ENCODE peak calls at places on chromosomes 3 and 15, in ten cellular contexts. T is upper lobe of left lung, L is GM23338, X is HepG2, E is HL-60, Z is H1, B is HCT116, Q is stomach, R is endothelial cell of umbilical vein, U is K562. A is an unnamed sample.

GRCh38 chr3:16249336-16249735 is 15.4 kb downstream of the DPH3 start:
- DNase-seq in T (no peak), L (peak; percentile 86), X (no peak), E (peak; percentile 19), Z (no peak), B (peak; percentile 43), Q (no peak), R (peak; percentile 19), U (peak; percentile 71), A (no peak)

GRCh38 chr15:51051776-51052175 is 42.9 kb downstream of the TNFAIP8L3 start:
- DNase-seq in T (no peak), L (no peak), X (no peak), E (no peak), Z (no peak), B (no peak), Q (no peak), R (no peak), U (no peak), A (no peak)

GRCh38 chr15:54506977-54507524 is 528.8 kb downstream of the UNC13C start:
- DNase-seq in T (no peak), L (no peak), X (no peak), E (no peak), Z (no peak), B (no peak), Q (no peak), R (no peak), U (no peak), A (no peak)

GRCh38 chr3:159627229-159627628 is 361.4 kb upstream of the IL12A start:
- DNase-seq in T (no peak), L (no peak), X (no peak), E (no peak), Z (no peak), B (no peak), Q (no peak), R (peak; percentile 35), U (no peak), A (no peak)

GRCh38 chr3:105984837-105985236 is 116.0 kb upstream of the CBLB start:
- DNase-seq in T (no peak), L (no peak), X (no peak), E (no peak), Z (no peak), B (no peak), Q (no peak), R (no peak), U (no peak), A (no peak)

GRCh38 chr3:197847866-197848401 is 56.9 kb downstream of the LRCH3 start:
- DNase-seq in T (no peak), L (no peak), X (no peak), E (peak; percentile 31), Z (no peak), B (no peak), Q (no peak), R (peak; percentile 61), U (peak; percentile 4), A (no peak)

GRCh38 chr3:99823723-99824711 is 6.4 kb downstream of the CMSS1 start:
- DNase-seq in T (no peak), L (no peak), X (no peak), E (no peak), Z (no peak), B (no peak), Q (no peak), R (no peak), U (peak; percentile 39), A (no peak)

GRCh38 chr3:149266733-149267132 is 45.1 kb upstream of the CP start:
- DNase-seq in T (no peak), L (no peak), X (no peak), E (no peak), Z (no peak), B (no peak), Q (no peak), R (no peak), U (no peak), A (no peak)

GRCh38 chr3:134369861-134370596 is 4.2 kb downstream of the AMOTL2 start:
- DNase-seq in T (no peak), L (no peak), X (no peak), E (no peak), Z (no peak), B (no peak), Q (no peak), R (peak; percentile 59), U (no peak), A (peak; percentile 28)

GRCh38 chr3:134371542-134372324 is 2.5 kb downstream of the AMOTL2 start:
- DNase-seq in T (no peak), L (no peak), X (no peak), E (no peak), Z (no peak), B (no peak), Q (no peak), R (peak; percentile 34), U (no peak), A (peak; percentile 56)

GRCh38 chr3:134372405-134373277 is 1.6 kb downstream of the AMOTL2 start:
- DNase-seq in T (no peak), L (no peak), X (no peak), E (no peak), Z (no peak), B (no peak), Q (no peak), R (no peak), U (no peak), A (peak; percentile 66)

GRCh38 chr3:134369231-134369741 is 5.0 kb downstream of the AMOTL2 start:
- DNase-seq in T (no peak), L (no peak), X (no peak), E (no peak), Z (no peak), B (no peak), Q (no peak), R (peak; percentile 97), U (no peak), A (peak; percentile 62)

DNA sequence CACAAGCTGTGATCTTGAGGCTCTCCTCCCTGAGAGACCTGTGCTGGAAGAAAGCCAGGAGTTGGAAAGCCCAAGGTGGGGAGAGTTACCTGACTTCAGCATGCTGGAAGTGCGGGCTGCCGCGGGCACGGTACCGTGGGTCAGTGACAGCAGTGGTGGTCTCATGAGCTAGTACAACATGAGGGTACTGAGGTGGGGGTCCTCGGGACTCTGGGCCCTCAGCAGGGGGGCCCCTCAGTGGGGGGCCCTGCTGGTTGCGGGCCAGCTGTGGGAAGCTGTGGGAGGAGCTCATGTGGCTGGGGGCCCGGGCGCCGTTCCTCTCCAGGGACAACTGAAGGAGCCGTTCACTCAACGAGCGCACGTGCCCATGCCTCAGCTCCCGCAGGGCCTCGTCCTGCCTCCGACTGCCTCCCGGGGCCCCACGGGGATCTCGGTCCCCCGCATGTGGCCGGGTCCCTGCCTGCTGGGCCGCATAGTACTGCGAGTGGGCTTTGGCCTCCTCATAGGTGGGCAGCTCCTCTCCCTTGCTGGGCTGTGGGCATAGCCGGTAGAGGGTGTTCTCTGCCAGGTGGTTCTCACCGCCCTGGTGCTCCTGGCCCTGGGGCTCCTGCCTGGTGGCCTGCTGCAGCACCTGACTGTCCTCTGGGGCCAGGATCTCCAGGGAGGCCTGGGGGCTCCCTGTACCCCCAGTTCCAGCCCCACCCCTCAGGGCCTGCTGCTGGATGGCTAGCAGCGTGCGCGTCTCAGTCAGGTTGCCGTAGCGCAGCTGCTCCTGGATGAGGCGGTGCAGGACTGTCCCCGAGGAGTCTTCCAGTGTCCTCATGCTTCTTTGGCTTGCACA is 3.4 kb downstream of the AMOTL2 start:
- DNase-seq in T (peak; percentile 83), L (no peak), X (no peak), E (no peak), Z (no peak), B (no peak), Q (no peak), R (no peak), U (no peak), A (peak; percentile 64)
- TF ChIP-seq POLR2AphosphoS5 in T (no peak), L (no peak), X (no peak), E (no peak), Z (peak; percentile 88), B (no peak), Q (no peak), R (peak; percentile 9), U (no peak), A (no peak)

DNA sequence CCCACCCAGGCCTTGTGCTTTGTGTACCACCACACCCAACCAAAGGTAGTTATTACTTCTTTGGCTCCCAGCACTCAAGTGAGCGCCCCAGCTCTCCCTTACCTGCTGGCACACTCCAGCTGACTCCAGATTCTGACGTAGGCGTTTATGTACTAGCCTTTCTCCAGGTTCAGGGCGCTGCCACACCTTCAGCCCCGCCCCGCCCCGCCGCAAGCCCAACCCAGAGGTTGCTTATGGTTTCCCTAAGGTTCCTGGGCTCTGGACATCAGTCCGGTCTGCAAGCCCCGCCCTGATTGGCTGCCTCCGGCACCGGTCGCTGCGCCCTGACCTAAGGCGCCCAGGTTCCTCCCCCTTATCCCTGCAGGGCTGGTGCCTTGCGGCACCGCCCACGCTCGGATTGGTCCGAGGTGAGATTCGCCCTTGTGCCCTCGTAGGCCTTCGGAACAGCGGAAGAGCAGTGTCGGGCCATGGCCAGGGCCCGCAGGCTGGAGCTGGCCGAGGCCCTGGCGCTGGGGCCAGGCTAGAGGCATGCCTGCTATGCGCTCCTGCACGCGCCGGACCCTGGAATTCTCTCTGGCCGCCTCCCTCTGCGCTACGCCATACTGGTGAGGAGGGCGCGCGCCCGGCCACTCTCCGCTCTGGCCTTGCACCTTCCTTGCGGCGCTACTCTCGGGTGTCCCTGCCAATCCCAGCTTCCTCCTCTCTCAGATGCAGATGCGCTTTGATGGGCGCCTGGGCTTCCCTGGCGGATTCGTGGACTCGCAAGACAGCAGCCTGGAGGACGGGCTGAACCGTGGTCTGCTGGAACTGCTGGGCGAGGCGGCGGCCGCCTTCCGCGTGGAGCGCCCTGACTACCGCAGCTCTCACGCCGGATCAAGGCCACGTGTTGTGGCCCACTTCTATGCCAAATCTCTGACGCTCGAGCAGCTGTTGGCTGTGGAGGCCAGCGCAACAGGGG is 19.8 kb upstream of the NUDT16 start:
- DNase-seq in T (peak; percentile 98), L (peak; percentile 98), X (no peak), E (no peak), Z (peak; percentile 95), B (peak; percentile 98), Q (peak; percentile 96), R (peak; percentile 16), U (peak; percentile 89), A (peak; percentile 86)
- H3K4me3 ChIP-seq in T (peak overlapping the region; percentile 62), L (peak overlapping the region; percentile 82), X (no peak overlapping the region), E (no peak overlapping the region), Z (peak overlapping the region; percentile 61), B (peak overlapping the region; percentile 82), Q (peak overlapping the region; percentile 61), R (no peak overlapping the region), U (peak overlapping the region; percentile 46), A (peak overlapping the region; percentile 36)

GRCh38 chr15:80798911-80799310 is 19.7 kb downstream of the CEMIP start:
- DNase-seq in T (no peak), L (no peak), X (no peak), E (no peak), Z (no peak), B (no peak), Q (no peak), R (no peak), U (no peak), A (no peak)
- TF ChIP-seq POLR2AphosphoS5 in T (no peak), L (no peak), X (no peak), E (no peak), Z (no peak), B (no peak), Q (no peak), R (no peak), U (no peak), A (no peak)

DNA sequence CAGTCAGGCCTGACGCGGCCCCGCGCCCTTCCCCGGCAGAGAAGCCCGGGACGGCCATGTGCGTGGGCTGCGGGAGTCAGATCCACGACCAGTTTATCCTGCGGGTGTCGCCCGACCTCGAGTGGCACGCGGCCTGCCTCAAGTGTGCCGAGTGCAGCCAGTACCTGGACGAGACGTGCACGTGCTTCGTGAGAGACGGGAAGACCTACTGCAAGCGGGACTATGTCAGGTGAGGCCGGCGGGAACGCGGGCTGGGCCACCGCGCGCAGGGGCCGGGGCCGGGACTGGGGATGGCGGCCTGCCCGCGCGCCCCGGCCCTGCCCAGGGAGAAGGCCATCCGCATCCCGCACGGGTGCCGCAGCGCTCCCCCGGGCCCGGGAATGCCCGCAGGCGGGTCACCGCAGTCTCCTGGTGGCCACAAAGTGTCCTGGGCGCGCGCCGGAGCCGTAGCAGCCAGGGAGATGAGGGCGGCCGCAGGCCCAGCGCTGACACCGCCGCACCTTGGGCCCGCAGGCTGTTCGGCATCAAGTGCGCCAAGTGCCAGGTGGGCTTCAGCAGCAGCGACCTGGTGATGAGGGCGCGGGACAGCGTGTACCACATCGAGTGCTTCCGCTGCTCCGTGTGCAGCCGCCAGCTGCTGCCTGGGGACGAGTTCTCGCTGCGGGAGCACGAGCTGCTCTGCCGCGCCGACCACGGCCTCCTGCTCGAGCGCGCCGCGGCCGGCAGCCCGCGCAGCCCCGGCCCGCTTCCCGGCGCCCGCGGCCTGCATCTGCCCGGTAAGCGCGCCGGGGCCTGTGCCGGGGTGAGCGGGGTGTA is 1.4 kb downstream of the ISL2 start:
- DNase-seq in T (peak; percentile 86), L (peak; percentile 59), X (no peak), E (peak; percentile 49), Z (no peak), B (no peak), Q (no peak), R (no peak), U (peak; percentile 66), A (no peak)
- H3K4me3 ChIP-seq in T (peak overlapping the region; percentile 15), L (peak overlapping the region; percentile 50), X (peak overlapping the region; percentile 77), E (peak overlapping the region; percentile 66), Z (peak overlapping the region; percentile 13), B (peak overlapping the region; percentile 66), Q (peak overlapping the region; percentile 49), R (no peak overlapping the region), U (peak overlapping the region; percentile 53), A (peak overlapping the region; percentile 45)

A was measured in sigmoid colon.